ENCODE peak calls at places on chromosomes 5 and 9, in four cellular contexts. A, S, Z and K are unnamed samples.

GRCh38 chr5:116572375-116573278 is 2.0 kb downstream of the SEMA6A start:
- DNase-seq in S (no peak), A (no peak), Z (no peak), K (no peak)

GRCh38 chr5:59152701-59153245 is 569.9 kb downstream of the RAB3C start:
- DNase-seq in Z (no peak), S (no peak), A (no peak), K (no peak)

GRCh38 chr9:4592886-4593285 is 69.2 kb upstream of the PLPP6 start:
- DNase-seq in Z (no peak), S (no peak), A (no peak), K (no peak)

GRCh38 chr9:98031935-98032334 is 24.6 kb upstream of the NANS start:
- DNase-seq in Z (no peak), A (no peak), S (no peak), K (no peak)

GRCh38 chr5:67141644-67142043 is 55.0 kb downstream of the CD180 start:
- DNase-seq in S (no peak), Z (no peak), A (no peak), K (no peak)

GRCh38 chr5:32444946-32445758 is 612 bp upstream of the ZFR start:
- DNase-seq in S (no peak), Z (no peak), A (no peak), K (no peak)

GRCh38 chr5:101458587-101458986 is 555.5 kb upstream of the ST8SIA4 start:
- DNase-seq in Z (no peak), A (no peak), S (no peak), K (no peak)

GRCh38 chr5:1479581-1480188 is 34.4 kb upstream of the SLC6A3 start:
- DNase-seq in A (peak), S (no peak), Z (no peak), K (peak)

GRCh38 chr9:99732715-99733114 is 89.0 kb upstream of the NR4A3 start:
- DNase-seq in S (no peak), Z (no peak), A (no peak), K (no peak)